ENCODE peak calls at places on chromosome 10, in four cellular contexts. K, N, O and I are unnamed samples.

GRCh38 chr10:525565-526315 is 163.7 kb downstream of the DIP2C start:
- DNase-seq in N (no peak), O (no peak), K (no peak), I (peak; percentile 61)

GRCh38 chr10:20877986-20878979 is 18.8 kb downstream of the NEBL start:
- DNase-seq in K (no peak), O (no peak), N (no peak), I (no peak)

GRCh38 chr10:27504897-27505457 is 873 bp downstream of the RAB18 start:
- DNase-seq in N (no peak), O (no peak), K (peak; percentile 15), I (peak; percentile 59)

GRCh38 chr10:16386855-16387254 is 50.0 kb upstream of the PTER start:
- DNase-seq in O (no peak), K (no peak), N (no peak), I (no peak)

GRCh38 chr10:102065561-102066420 is 642 bp downstream of the HPS6 start:
- DNase-seq in K (no peak), O (no peak), N (no peak), I (peak; percentile 13)

GRCh38 chr10:113679463-113680171 is at the start of gene CASP7:
- DNase-seq in O (no peak), K (peak; percentile 62), N (peak; percentile 83), I (peak; percentile 68)

GRCh38 chr10:18658301-18658991 is 785 bp upstream of the ARL5B start:
- DNase-seq in N (peak; percentile 57), K (no peak), O (peak; percentile 43), I (peak; percentile 36)

GRCh38 chr10:17768506-17768905 is 16.5 kb downstream of the TMEM236 start:
- DNase-seq in N (no peak), O (no peak), K (no peak), I (no peak)

GRCh38 chr10:99782447-99783286 is at the start of gene ABCC2:
- DNase-seq in K (no peak), O (no peak), N (peak; percentile 99), I (no peak)

GRCh38 chr10:48501806-48502771 is 102.8 kb downstream of the ARHGAP22 start:
- DNase-seq in N (no peak), O (peak; percentile 40), K (no peak), I (peak; percentile 40)

GRCh38 chr10:128068398-128069285 is 57.6 kb downstream of the MKI67 start:
- DNase-seq in K (no peak), N (no peak), O (no peak), I (no peak)

GRCh38 chr10:76902949-76903348 is 734.7 kb downstream of the KCNMA1 start:
- DNase-seq in O (no peak), N (no peak), K (no peak), I (no peak)

GRCh38 chr10:112765717-112766235 is 184.3 kb upstream of the TCF7L2 start:
- DNase-seq in O (no peak), K (no peak), N (no peak), I (no peak)

DNA sequence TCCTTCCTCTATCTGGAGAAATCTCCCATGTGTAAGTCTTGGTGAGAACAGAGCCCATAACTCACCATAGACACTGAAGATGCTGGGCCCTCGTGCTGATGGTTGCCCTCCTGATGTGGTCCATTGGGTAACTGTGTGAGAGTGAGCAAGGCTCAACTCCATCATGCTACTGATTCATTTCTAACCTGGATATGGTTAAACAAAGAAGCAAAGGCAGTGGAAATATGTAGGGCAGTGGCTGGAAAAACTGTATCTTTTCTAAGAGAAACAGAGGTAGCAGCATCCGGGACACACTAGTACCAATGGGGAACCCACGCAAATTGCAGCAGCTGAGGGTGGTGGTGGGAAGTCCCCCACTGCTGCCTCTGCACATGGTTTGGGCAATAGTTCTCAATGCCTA is 221.7 kb downstream of the KLF6 start:
- DNase-seq in O (no peak), N (no peak), K (no peak), I (no peak)
- TF ChIP-seq MXI1 in O (no peak), N (no peak), K (no peak), I (no peak)

GRCh38 chr10:68330852-68331454 is 911 bp upstream of the HNRNPH3 start:
- DNase-seq in O (no peak), K (no peak), N (no peak), I (peak; percentile 23)

GRCh38 chr10:68333452-68333851 is 724 bp upstream of the PBLD start:
- DNase-seq in K (no peak), N (no peak), O (no peak), I (no peak)

GRCh38 chr10:68333058-68333395 is 299 bp upstream of the PBLD start:
- DNase-seq in N (peak; percentile 5), K (no peak), O (no peak), I (peak; percentile 56)

GRCh38 chr10:68332259-68333057 is at the start of gene PBLD:
- DNase-seq in K (peak; percentile 69), O (no peak), N (peak; percentile 71), I (peak; percentile 74)

DNA sequence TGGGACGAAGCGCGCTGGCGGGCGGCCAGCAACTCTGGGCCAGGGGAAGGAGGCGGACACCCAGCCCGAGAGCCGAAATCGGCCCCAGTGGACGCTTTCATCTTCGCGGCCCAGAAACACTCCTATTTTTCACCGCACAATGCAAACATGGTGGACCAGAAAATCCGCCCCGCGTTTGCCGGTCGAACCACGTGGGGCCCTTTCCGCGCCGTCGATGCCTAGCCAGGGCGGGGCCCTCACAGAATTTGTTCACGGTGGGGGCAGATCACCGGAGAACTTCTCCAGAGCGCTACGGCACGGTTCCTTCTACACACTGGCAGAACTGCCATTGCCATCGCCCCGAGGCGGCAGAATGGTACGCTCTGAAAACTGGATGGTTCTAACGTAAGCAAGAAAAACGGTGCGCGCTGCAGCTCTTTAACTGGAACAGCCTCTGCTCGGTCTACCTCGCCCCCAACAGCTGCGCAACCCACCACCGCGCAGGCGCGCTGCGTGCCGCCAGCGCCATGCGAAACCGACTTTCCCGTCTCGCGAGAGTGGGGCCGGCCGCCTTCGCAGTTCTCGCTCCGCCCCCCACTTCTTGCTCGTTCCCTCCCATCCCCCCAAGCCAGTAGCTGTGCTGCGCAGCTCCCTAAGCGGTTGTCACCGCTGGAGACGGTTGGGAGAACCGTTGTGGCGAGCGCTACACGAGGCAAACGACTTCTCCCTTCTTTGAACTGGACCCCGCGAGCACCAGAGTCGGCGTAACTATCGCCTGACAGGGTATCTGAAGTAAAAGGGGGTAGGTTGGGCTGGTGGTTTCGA is at the start of gene HNRNPH3:
- DNase-seq in N (peak; percentile 92), K (peak; percentile 96), O (peak; percentile 93), I (peak; percentile 97)
- TF ChIP-seq POLR2A in N (peak; percentile 98), K (peak; percentile 99), O (peak; percentile 98), I (peak; percentile 99)

DNA sequence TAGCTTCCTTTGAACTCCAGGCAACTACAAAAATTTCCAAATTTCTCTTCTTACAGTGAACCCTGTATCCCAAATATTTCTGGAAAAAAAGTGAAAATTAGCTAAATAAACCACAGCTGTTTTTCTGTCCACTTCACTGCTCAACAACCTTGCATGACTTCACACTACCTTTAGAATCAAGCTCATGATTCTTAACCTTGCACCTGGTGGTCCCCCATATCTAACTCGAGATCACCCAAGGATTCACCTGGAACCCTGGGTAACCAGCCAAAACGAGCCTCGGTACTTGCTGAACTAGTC is 47.5 kb downstream of the PDLIM1 start:
- DNase-seq in K (no peak), O (no peak), N (no peak), I (no peak)
- TF ChIP-seq MXI1 in K (no peak), O (no peak), N (no peak), I (no peak)

GRCh38 chr10:8053446-8054242 is 844 bp upstream of the GATA3 start:
- DNase-seq in K (peak; percentile 96), N (no peak), O (no peak), I (peak; percentile 70)
- TF ChIP-seq POLR2A in K (no peak), N (no peak), O (peak; percentile 33), I (no peak)

GRCh38 chr10:132582795-132583194 is 45.2 kb downstream of the INPP5A start:
- DNase-seq in K (no peak), O (no peak), N (no peak), I (no peak)
- TF ChIP-seq MXI1 in K (no peak), O (no peak), N (no peak), I (no peak)

GRCh38 chr10:119285495-119286267 is 78.3 kb downstream of the GRK5 start:
- DNase-seq in O (no peak), K (no peak), N (no peak), I (no peak)

GRCh38 chr10:119287613-119287991 is 80.2 kb downstream of the GRK5 start:
- DNase-seq in O (no peak), N (no peak), K (no peak), I (no peak)

GRCh38 chr10:119284679-119285096 is 77.3 kb downstream of the GRK5 start:
- DNase-seq in N (no peak), O (no peak), K (no peak), I (no peak)

GRCh38 chr10:119286983-119287612 is 79.7 kb downstream of the GRK5 start:
- DNase-seq in K (no peak), N (no peak), O (no peak), I (no peak)

DNA sequence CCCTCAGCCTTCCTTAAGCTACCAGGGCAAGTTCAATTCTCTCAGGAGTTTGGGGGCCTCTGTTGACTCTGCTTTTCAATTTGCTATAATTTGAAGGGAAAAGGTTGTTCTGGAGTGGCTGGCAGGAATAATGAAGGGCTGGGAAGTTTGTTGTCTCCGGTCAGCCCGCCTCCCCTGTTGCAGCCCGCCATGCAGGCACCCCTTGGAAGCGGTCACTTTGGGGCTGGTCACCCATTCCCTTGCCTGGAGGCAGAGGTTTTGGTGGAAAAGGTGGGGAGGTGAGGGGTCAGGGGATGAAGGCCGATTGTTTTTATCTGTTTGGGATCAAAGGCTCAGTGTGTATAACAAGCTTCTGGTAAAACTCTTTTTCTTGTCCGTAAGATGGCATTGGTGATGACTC is 79.1 kb downstream of the GRK5 start:
- DNase-seq in K (no peak), O (no peak), N (no peak), I (no peak)
- TF ChIP-seq POLR2A in K (no peak), O (no peak), N (no peak), I (no peak)

DNA sequence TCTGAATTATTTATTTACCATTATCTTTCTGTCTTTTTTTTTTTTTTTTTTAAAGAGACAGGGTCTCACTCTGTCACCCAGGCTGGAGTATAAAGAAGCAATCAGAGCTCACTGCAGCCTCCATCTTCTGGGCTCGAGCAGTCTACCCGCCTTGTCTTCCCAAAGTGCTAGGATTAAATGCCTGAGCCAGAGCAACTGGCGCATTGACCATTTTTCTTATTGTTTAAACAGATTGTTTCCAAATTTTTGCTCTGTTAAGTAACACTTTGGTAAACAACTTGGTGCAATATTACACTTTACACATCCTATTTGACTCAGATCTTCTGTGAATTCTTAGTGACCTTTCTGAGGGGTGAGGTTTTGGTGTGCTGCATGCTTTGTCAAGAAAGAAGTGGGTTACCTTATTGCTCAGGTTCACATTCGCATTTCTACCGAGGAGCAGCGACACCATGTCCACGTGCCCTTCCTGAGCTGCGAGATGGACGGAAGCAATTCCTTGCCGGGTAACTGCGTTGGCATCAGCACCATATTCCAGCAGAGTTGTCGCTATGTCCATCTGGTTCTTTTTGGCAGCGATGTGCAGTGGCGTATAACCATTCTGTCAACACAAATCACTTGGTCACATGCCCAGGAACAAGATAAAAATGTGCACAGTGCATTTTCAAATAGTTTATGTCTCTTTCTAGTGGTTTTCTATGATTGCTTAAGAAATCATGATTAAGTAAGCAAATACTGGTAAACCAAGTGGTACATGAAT is 203.2 kb downstream of the ANK3 start:
- DNase-seq in O (no peak), N (no peak), K (no peak), I (peak; percentile 7)
- TF ChIP-seq MXI1 in O (no peak), N (no peak), K (no peak), I (no peak)

GRCh38 chr10:101062231-101063161 is 707 bp downstream of the KAZALD1 start:
- DNase-seq in K (peak; percentile 62), O (no peak), N (peak; percentile 68), I (peak; percentile 43)
- TF ChIP-seq POLR2A in K (peak; percentile 48), O (peak; percentile 59), N (no peak), I (no peak)

GRCh38 chr10:77983384-77984341 is 45.7 kb downstream of the POLR3A start:
- DNase-seq in O (no peak), K (no peak), N (no peak), I (peak; percentile 68)
- TF ChIP-seq MXI1 in O (no peak), K (no peak), N (no peak), I (no peak)